ENCODE peak calls at places on chromosomes 7 and 10, in four cellular contexts. U, P, D and R are unnamed samples.

GRCh38 chr10:119370972-119371703 is 163.8 kb downstream of the GRK5 start:
- DNase-seq in P (no peak), U (peak; percentile 88), D (no peak), R (peak; percentile 61)

GRCh38 chr7:35333265-35333664 is 79.4 kb upstream of the TBX20 start:
- DNase-seq in U (no peak), P (no peak), D (no peak), R (no peak)

GRCh38 chr7:20395094-20395493 is 64.4 kb downstream of the ITGB8 start:
- DNase-seq in U (no peak), D (no peak), P (no peak), R (no peak)

GRCh38 chr10:30491832-30492530 is 58.0 kb downstream of the MAP3K8 start:
- DNase-seq in U (no peak), D (no peak), P (no peak), R (no peak)

GRCh38 chr10:74179124-74179710 is 28.2 kb downstream of the ADK start:
- DNase-seq in D (no peak), U (no peak), P (no peak), R (no peak)

GRCh38 chr7:964401-965231 is 10.1 kb upstream of the ADAP1 start:
- DNase-seq in P (peak; percentile 44), D (peak; percentile 83), U (peak; percentile 78), R (peak; percentile 45)

GRCh38 chr10:49283491-49283890 is 15.5 kb upstream of the C10orf71 start:
- DNase-seq in U (no peak), P (no peak), D (no peak), R (no peak)

GRCh38 chr10:50582061-50582460 is 41.7 kb downstream of the SGMS1 start:
- DNase-seq in U (no peak), D (no peak), P (no peak), R (no peak)

GRCh38 chr10:130232361-130233360 is 96.5 kb downstream of the GLRX3 start:
- DNase-seq in U (no peak), P (no peak), D (no peak), R (no peak)

GRCh38 chr10:70053896-70054641 is 1.4 kb downstream of the MACROH2A2 start:
- DNase-seq in D (no peak), U (peak; percentile 28), P (no peak), R (peak; percentile 35)
- TF ChIP-seq CTCF in D (no peak), U (peak; percentile 32), P (peak; percentile 18), R (no peak)

DNA sequence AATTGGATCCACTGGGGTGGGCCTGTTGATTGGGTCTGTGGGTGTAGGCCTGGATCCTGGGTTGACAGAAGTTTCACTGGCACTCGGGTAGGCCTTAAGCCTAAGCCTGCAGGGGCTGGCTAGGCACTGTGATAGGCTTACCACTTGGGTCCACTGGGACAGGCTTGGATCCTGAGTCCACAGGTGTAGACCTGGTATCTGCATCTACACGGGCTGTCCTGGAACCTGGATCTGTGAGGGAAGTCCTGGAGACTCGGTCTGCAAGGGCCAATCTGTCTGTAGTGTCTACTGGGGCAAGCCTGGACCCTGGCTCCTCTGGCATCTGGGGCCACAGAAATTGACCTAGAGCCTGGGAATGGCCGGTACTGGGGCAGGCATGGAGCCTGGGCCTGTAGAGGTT is 219.0 kb upstream of the NRG3 start:
- DNase-seq in D (no peak), U (no peak), P (no peak), R (no peak)
- H3K9me3 ChIP-seq in D (no peaks in the 10 kb centered on the region), U (peaks cover 6% of the 10 kb centered on the region), P (no peaks in the 10 kb centered on the region), R (peaks cover 50% of the 10 kb centered on the region)

GRCh38 chr7:128737867-128738390 is 1.2 kb upstream of the CALU start:
- DNase-seq in P (no peak), D (no peak), U (no peak), R (no peak)
- H3K4me3 ChIP-seq in P (no peak overlapping the region), D (no peak overlapping the region), U (no peak overlapping the region), R (no peak overlapping the region)

GRCh38 chr10:98309366-98310355 is 41.7 kb upstream of the LOXL4 start:
- DNase-seq in U (peak; percentile 80), D (peak; percentile 84), P (peak; percentile 71), R (peak; percentile 75)
- TF ChIP-seq CTCF in U (peak; percentile 94), D (peak; percentile 66), P (peak; percentile 81), R (peak; percentile 67)